ENCODE peak calls at places on chromosomes 2 and 18, in seven cellular contexts. D is breast epithelium, S is body of pancreas, T is neural progenitor cell, O is adrenal gland, W is upper lobe of right lung, K is uterus. E is an unnamed sample.

GRCh38 chr2:168571061-168571460 is 115.0 kb downstream of the CERS6 start:
- DNase-seq in S (no peak), W (no peak), K (no peak), D (no peak), O (no peak), T (no peak), E (no peak)

GRCh38 chr2:39024833-39025232 is 96.0 kb downstream of the SOS1 start:
- DNase-seq in S (no peak), O (no peak), W (no peak), T (no peak), D (no peak), K (no peak), E (no peak)

GRCh38 chr2:212414699-212415309 is 123.8 kb downstream of the ERBB4 start:
- DNase-seq in S (no peak), W (no peak), D (no peak), T (no peak), O (no peak), K (no peak), E (no peak)

GRCh38 chr2:96306370-96306769 is 1.0 kb upstream of the SNRNP200 start:
- DNase-seq in O (no peak), D (no peak), T (no peak), S (no peak), K (no peak), W (no peak), E (no peak)

GRCh38 chr2:45902952-45903351 is 251.5 kb downstream of the PRKCE start:
- DNase-seq in S (no peak), T (no peak), O (no peak), K (no peak), W (no peak), D (no peak), E (no peak)

GRCh38 chr2:210963386-210963785 is 407.0 kb downstream of the CPS1 start:
- DNase-seq in D (no peak), W (no peak), K (no peak), O (no peak), S (no peak), T (no peak), E (no peak)

GRCh38 chr2:7819316-7819715 is 862.5 kb upstream of the ID2 start:
- DNase-seq in W (no peak), O (no peak), S (no peak), T (no peak), K (no peak), D (no peak), E (no peak)

GRCh38 chr2:157901325-157901724 is 25.2 kb upstream of the ACVR1 start:
- DNase-seq in W (no peak), K (no peak), O (no peak), T (no peak), S (no peak), D (no peak), E (no peak)

GRCh38 chr2:98601532-98602132 is 6.7 kb downstream of the COA5 start:
- DNase-seq in K (no peak), D (no peak), S (peak; percentile 25), T (peak; percentile 68), O (no peak), W (no peak), E (no peak)

GRCh38 chr2:147467441-147467840 is 377.4 kb upstream of the ACVR2A start:
- DNase-seq in O (no peak), T (no peak), S (no peak), W (no peak), D (no peak), K (no peak), E (no peak)

GRCh38 chr2:75003773-75004172 is 45.3 kb downstream of the POLE4 start:
- DNase-seq in D (no peak), K (no peak), S (no peak), O (no peak), T (no peak), W (no peak), E (no peak)

GRCh38 chr2:215388002-215388728 is 47.7 kb downstream of the FN1 start:
- DNase-seq in D (no peak), S (no peak), K (no peak), T (no peak), O (no peak), W (no peak), E (no peak)

GRCh38 chr2:217897091-217897715 is 105.6 kb downstream of the TNS1 start:
- DNase-seq in T (no peak), W (peak; percentile 68), D (peak; percentile 53), O (no peak), K (peak; percentile 20), S (no peak), E (no peak)

GRCh38 chr2:240387669-240388358 is 47.6 kb upstream of the GPC1 start:
- DNase-seq in D (no peak), T (no peak), O (peak; percentile 97), W (no peak), K (peak; percentile 62), S (peak; percentile 49), E (peak; percentile 55)

GRCh38 chr2:11128258-11128951 is 26.9 kb upstream of the SLC66A3 start:
- DNase-seq in K (no peak), T (no peak), W (no peak), S (no peak), O (no peak), D (no peak), E (no peak)

GRCh38 chr18:63553117-63553516 is 10.9 kb downstream of the SERPINB12 start:
- DNase-seq in O (no peak), D (peak; percentile 67), W (no peak), T (no peak), S (peak; percentile 32), K (peak; percentile 19), E (no peak)

GRCh38 chr2:146666336-146666735 is 1178.5 kb upstream of the ACVR2A start:
- DNase-seq in O (no peak), K (no peak), T (no peak), S (no peak), D (no peak), W (no peak), E (no peak)

GRCh38 chr18:1797265-1797664 is 774.0 kb downstream of the METTL4 start:
- DNase-seq in D (no peak), T (no peak), O (no peak), K (no peak), S (no peak), W (no peak), E (no peak)

GRCh38 chr18:43627833-43628370 is 350.6 kb upstream of the SYT4 start:
- DNase-seq in T (no peak), W (no peak), O (no peak), K (no peak), S (no peak), D (no peak), E (no peak)

GRCh38 chr18:80203243-80203642 is 44.1 kb downstream of the PARD6G start:
- DNase-seq in S (no peak), K (no peak), W (no peak), O (no peak), D (no peak), T (no peak), E (no peak)
- H3K4me1 ChIP-seq in S (no peaks in the 10 kb centered on the region), K (no peaks in the 10 kb centered on the region), W (no peaks in the 10 kb centered on the region), O (no peaks in the 10 kb centered on the region), D (no peaks in the 10 kb centered on the region), T (peaks cover 2% of the 10 kb centered on the region), E (no peaks in the 10 kb centered on the region)

DNA sequence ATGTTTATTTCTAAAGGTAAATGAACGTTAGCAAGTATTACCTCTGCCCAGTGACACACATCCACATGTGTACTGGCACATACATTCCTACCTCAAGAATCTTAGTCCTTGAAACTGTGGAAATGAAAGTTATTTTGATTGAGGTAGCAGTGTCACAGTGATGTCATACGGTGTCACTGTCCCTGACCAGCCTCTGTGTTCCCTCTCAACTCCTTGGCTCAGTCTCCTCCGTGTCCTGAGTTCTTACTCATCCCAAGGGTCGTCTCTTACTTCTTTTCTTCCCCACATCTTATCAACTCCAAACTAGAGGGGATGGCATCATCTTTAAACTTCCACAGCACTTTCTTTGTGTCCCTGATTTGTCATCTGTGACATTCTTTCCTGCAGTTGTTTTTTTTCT is 3.3 kb downstream of the NCK2 start:
- DNase-seq in S (no peak), D (no peak), K (no peak), O (peak; percentile 67), T (no peak), W (no peak), E (no peak)
- H3K4me1 ChIP-seq in S (peaks cover 57% of the 10 kb centered on the region), D (no peaks in the 10 kb centered on the region), K (no peaks in the 10 kb centered on the region), O (peaks cover 31% of the 10 kb centered on the region), T (peaks cover 10% of the 10 kb centered on the region), W (peaks cover 33% of the 10 kb centered on the region), E (peaks cover 83% of the 10 kb centered on the region)

GRCh38 chr2:109471656-109472055 is 142.1 kb downstream of the SEPTIN10 start:
- DNase-seq in D (no peak), O (no peak), K (no peak), S (no peak), T (no peak), W (no peak), E (no peak)

GRCh38 chr2:109467701-109468100 is 146.1 kb downstream of the SEPTIN10 start:
- DNase-seq in S (no peak), O (no peak), W (peak; percentile 42), K (no peak), D (no peak), T (no peak), E (no peak)

GRCh38 chr2:109472331-109473005 is 141.3 kb downstream of the SEPTIN10 start:
- DNase-seq in T (no peak), K (no peak), D (no peak), W (no peak), S (no peak), O (no peak), E (no peak)

GRCh38 chr2:109468893-109469292 is 144.9 kb downstream of the SEPTIN10 start:
- DNase-seq in T (no peak), S (no peak), O (no peak), W (no peak), D (no peak), K (no peak), E (no peak)

GRCh38 chr2:109470121-109470921 is 143.4 kb downstream of the SEPTIN10 start:
- DNase-seq in S (no peak), T (no peak), K (no peak), W (no peak), D (no peak), O (peak; percentile 72), E (peak; percentile 43)
- H3K4me1 ChIP-seq in S (no peaks in the 10 kb centered on the region), T (peaks cover 9% of the 10 kb centered on the region), K (no peaks in the 10 kb centered on the region), W (no peaks in the 10 kb centered on the region), D (no peaks in the 10 kb centered on the region), O (no peaks in the 10 kb centered on the region), E (peaks cover 64% of the 10 kb centered on the region)

GRCh38 chr2:235614900-235615712 is 121.3 kb downstream of the AGAP1 start:
- DNase-seq in K (peak; percentile 68), S (peak; percentile 30), O (peak; percentile 78), T (no peak), W (no peak), D (peak; percentile 32), E (peak; percentile 66)

GRCh38 chr2:235619544-235619943 is 125.7 kb downstream of the AGAP1 start:
- DNase-seq in W (no peak), S (no peak), K (no peak), D (no peak), O (no peak), T (no peak), E (no peak)

GRCh38 chr2:235621736-235622135 is 127.9 kb downstream of the AGAP1 start:
- DNase-seq in O (no peak), K (no peak), W (no peak), D (no peak), S (no peak), T (no peak), E (no peak)

GRCh38 chr2:235616846-235617245 is 123.0 kb downstream of the AGAP1 start:
- DNase-seq in D (no peak), K (no peak), O (no peak), W (no peak), S (no peak), T (no peak), E (no peak)

DNA sequence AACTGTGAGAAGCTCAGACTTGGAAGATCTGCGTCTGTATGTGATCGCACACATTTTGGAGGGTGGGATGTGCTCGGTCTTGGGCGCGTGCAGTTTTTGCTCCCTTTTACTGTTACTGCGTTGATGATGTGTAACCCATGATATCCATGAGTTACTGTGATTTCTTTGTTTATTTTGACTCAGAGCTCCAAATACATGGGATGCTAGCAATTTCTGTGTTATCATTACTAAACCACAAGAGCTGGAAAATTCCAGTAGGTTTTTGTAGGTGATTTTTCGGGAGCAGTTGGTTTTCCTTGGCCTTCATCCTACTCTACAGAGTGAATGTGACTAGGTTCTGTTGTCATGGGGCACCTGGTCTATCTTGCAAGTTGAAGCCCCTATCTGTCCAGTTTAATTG is 124.2 kb downstream of the AGAP1 start:
- DNase-seq in K (no peak), T (no peak), W (no peak), S (no peak), O (no peak), D (no peak), E (no peak)
- H3K4me1 ChIP-seq in K (no peaks in the 10 kb centered on the region), T (peaks cover 9% of the 10 kb centered on the region), W (peaks cover 4% of the 10 kb centered on the region), S (peaks cover 11% of the 10 kb centered on the region), O (peaks cover 8% of the 10 kb centered on the region), D (no peaks in the 10 kb centered on the region), E (peaks cover 43% of the 10 kb centered on the region)